ENCODE peak calls at places on chromosomes 4 and X, in seven cellular contexts. I is H1, B is transverse colon, G is fibroblast of the aortic adventitia, P is right lobe of liver, W is body of pancreas, N is AG09309. E is an unnamed sample.

GRCh38 chr4:72112514-72113156 is 80.8 kb downstream of the NPFFR2 start:
- DNase-seq in I (no peak), B (no peak), G (peak), P (no peak), W (no peak), N (no peak), E (peak)

GRCh38 chrX:49754238-49754857 is 58.6 kb upstream of the PAGE1 start:
- DNase-seq in I (no peak), B (peak), G (peak), P (no peak), W (peak), N (no peak), E (peak)

GRCh38 chr4:46329118-46329976 is 60.6 kb downstream of the GABRA2 start:
- DNase-seq in I (peak), B (peak), G (no peak), P (no peak), W (peak), N (no peak), E (peak)

GRCh38 chrX:35499071-35499862 is 298.9 kb upstream of the MAGEB16 start:
- DNase-seq in I (no peak), B (no peak), G (no peak), P (no peak), W (no peak), N (no peak), E (no peak)

GRCh38 chrX:154373340-154374306 is 811 bp downstream of the FLNA start:
- DNase-seq in I (peak), B (peak), G (peak), P (no peak), W (peak), N (no peak), E (peak)

GRCh38 chrX:12002876-12003275 is 135.4 kb upstream of the FRMPD4 start:
- DNase-seq in I (no peak), B (no peak), G (no peak), P (no peak), W (no peak), N (no peak), E (no peak)

GRCh38 chr4:102572452-102572851 is 71.3 kb downstream of the NFKB1 start:
- DNase-seq in I (no peak), B (no peak), G (no peak), P (no peak), W (no peak), N (no peak), E (no peak)

GRCh38 chrX:108699368-108699767 is 37.0 kb downstream of the IRS4 start:
- DNase-seq in I (no peak), B (no peak), G (peak), P (no peak), W (no peak), N (no peak), E (peak)

GRCh38 chr4:17475481-17475880 is 36.4 kb downstream of the QDPR start:
- DNase-seq in I (no peak), B (no peak), G (peak), P (no peak), W (no peak), N (no peak), E (peak)

GRCh38 chrX:22063284-22063683 is 31.2 kb downstream of the PHEX start:
- DNase-seq in I (no peak), B (no peak), G (no peak), P (no peak), W (no peak), N (no peak), E (peak)

GRCh38 chrX:54496936-54497335 is 902 bp upstream of the FGD1 start:
- DNase-seq in I (no peak), B (no peak), G (no peak), P (no peak), W (no peak), N (no peak), E (no peak)

GRCh38 chrX:53077207-53078197 is 4.7 kb upstream of the TSPYL2 start:
- DNase-seq in I (no peak), B (no peak), G (no peak), P (no peak), W (no peak), N (no peak), E (no peak)
- TF ChIP-seq CTCF in I (no peak), B (no peak), G (no peak), P (no peak), W (no peak), N (no peak), E (no peak)

DNA sequence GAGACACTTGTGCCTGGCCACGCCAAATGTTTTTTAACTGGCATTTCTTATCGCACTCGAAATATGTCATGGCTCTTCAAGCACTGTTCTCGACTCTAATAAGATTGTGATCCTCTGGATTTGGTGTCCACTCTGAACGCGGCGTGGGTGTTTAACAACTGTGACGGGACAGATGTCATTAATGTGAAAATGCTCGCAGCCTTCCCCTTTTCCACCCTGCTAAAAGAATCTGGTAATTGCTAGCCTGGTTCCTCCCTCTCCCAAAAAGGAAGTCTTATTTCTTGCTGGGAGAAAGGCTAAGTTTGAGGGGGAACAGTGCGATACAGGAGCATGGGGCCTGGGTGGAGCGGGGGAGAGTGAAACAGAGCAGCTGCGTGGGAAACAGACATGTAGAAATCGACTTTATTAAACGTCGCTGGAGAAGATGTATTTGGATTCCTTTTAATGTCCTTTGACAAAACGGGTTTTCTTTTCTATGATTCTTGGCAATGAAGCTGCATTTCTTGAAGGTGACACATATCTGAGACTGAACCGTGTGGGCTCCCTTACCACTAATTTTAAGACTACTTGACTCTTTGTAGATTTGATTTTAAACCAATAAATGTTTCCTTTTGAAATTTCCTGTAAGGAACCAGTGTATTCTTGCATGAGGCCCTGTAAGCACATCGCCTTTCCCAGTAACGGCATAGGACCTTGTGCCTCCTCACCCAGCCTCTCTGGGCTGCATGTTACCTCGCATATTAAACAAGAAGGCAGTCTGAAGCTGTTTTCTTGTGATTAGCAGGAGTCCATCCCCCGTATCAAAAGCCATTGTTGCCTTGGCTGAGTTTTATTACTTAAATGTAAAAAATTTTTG is 17.8 kb downstream of the TBC1D1 start:
- DNase-seq in I (no peak), B (no peak), G (peak), P (no peak), W (no peak), N (no peak), E (peak)
- H3K4me3 ChIP-seq in I (no peak), B (no peak), G (no peak), P (no peak), W (no peak), N (no peak), E (peak)

GRCh38 chr4:180823116-180823515 is 1420.1 kb upstream of the TENM3 start:
- DNase-seq in I (no peak), B (no peak), G (no peak), P (no peak), W (no peak), N (peak), E (no peak)

GRCh38 chr4:180832086-180832485 is 1411.1 kb upstream of the TENM3 start:
- DNase-seq in I (no peak), B (no peak), G (no peak), P (no peak), W (no peak), N (no peak), E (no peak)

GRCh38 chr4:180827193-180827592 is 1416.0 kb upstream of the TENM3 start:
- DNase-seq in I (no peak), B (no peak), G (peak), P (no peak), W (no peak), N (peak), E (peak)

GRCh38 chr4:180827610-180828009 is 1415.6 kb upstream of the TENM3 start:
- DNase-seq in I (no peak), B (no peak), G (peak), P (no peak), W (no peak), N (no peak), E (peak)

GRCh38 chr4:180828455-180829018 is 1414.7 kb upstream of the TENM3 start:
- DNase-seq in I (no peak), B (no peak), G (peak), P (no peak), W (peak), N (peak), E (peak)
- TF ChIP-seq CTCF in I (peak), B (peak), G (peak), P (peak), W (peak), N (peak), E (peak)

GRCh38 chrX:71103110-71103983 is 3.2 kb downstream of the CXorf65 start:
- DNase-seq in I (peak), B (peak), G (no peak), P (no peak), W (peak), N (no peak), E (no peak)
- H3K4me3 ChIP-seq in I (peak), B (no peak), G (no peak), P (no peak), W (no peak), N (no peak), E (no peak)

GRCh38 chr4:145956288-145956890 is 17.8 kb upstream of the ZNF827 start:
- DNase-seq in I (no peak), B (peak), G (peak), P (no peak), W (peak), N (no peak), E (peak)
- TF ChIP-seq CTCF in I (peak), B (peak), G (peak), P (peak), W (peak), N (peak), E (peak)

GRCh38 chr4:145488310-145488709 is 6.7 kb downstream of the SMAD1 start:
- DNase-seq in I (no peak), B (no peak), G (no peak), P (no peak), W (no peak), N (no peak), E (no peak)
- H3K4me3 ChIP-seq in I (no peak), B (no peak), G (no peak), P (no peak), W (no peak), N (no peak), E (no peak)

E was measured in fibroblast of pulmonary artery.